ENCODE peak calls at places on chromosome 2, in eight cellular contexts. One of them, this sample, is unnamed.

GRCh38 chr2:151114934-151115333 is 146.7 kb downstream of the RBM43 start:
- DNase-seq in HCEC 1CT: no peak
- DNase-seq in lower lobe of right lung: no peak
- DNase-seq in astrocyte of the hippocampus: no peak
- DNase-seq in stimulated activated CD4-positive, alpha-beta T cell treated with anti-CD3 and anti-CD28 coated beads, Interleukin-15, amount 100 ng/mL, for 1 hour: no peak
- DNase-seq in hippocampal formation: no peak
- DNase-seq in NCI-H2081 treated with DMSO at 0.1 percent for 48 hours: no peak
- DNase-seq in GM10248: no peak
- DNase-seq in this sample: peak; percentile 7

GRCh38 chr2:98550165-98550564 is 58.1 kb downstream of the COA5 start:
- DNase-seq in HCEC 1CT: no peak
- DNase-seq in lower lobe of right lung: no peak
- DNase-seq in astrocyte of the hippocampus: no peak
- DNase-seq in stimulated activated CD4-positive, alpha-beta T cell treated with anti-CD3 and anti-CD28 coated beads, Interleukin-15, amount 100 ng/mL, for 1 hour: no peak
- DNase-seq in hippocampal formation: no peak
- DNase-seq in NCI-H2081 treated with DMSO at 0.1 percent for 48 hours: no peak
- DNase-seq in GM10248: no peak
- DNase-seq in this sample: no peak

GRCh38 chr2:127829845-127830246 is 18.9 kb upstream of the WDR33 start:
- DNase-seq in HCEC 1CT: no peak
- DNase-seq in lower lobe of right lung: no peak
- DNase-seq in astrocyte of the hippocampus: no peak
- DNase-seq in stimulated activated CD4-positive, alpha-beta T cell treated with anti-CD3 and anti-CD28 coated beads, Interleukin-15, amount 100 ng/mL, for 1 hour: no peak
- DNase-seq in hippocampal formation: no peak
- DNase-seq in NCI-H2081 treated with DMSO at 0.1 percent for 48 hours: no peak
- DNase-seq in GM10248: peak; percentile 86
- DNase-seq in this sample: no peak

GRCh38 chr2:54298511-54298910 is 42.5 kb upstream of the TSPYL6 start:
- DNase-seq in HCEC 1CT: no peak
- DNase-seq in lower lobe of right lung: no peak
- DNase-seq in astrocyte of the hippocampus: no peak
- DNase-seq in stimulated activated CD4-positive, alpha-beta T cell treated with anti-CD3 and anti-CD28 coated beads, Interleukin-15, amount 100 ng/mL, for 1 hour: no peak
- DNase-seq in hippocampal formation: no peak
- DNase-seq in NCI-H2081 treated with DMSO at 0.1 percent for 48 hours: no peak
- DNase-seq in GM10248: no peak
- DNase-seq in this sample: no peak

GRCh38 chr2:234716271-234716670 is 219.4 kb upstream of the ARL4C start:
- DNase-seq in HCEC 1CT: no peak
- DNase-seq in lower lobe of right lung: no peak
- DNase-seq in astrocyte of the hippocampus: no peak
- DNase-seq in stimulated activated CD4-positive, alpha-beta T cell treated with anti-CD3 and anti-CD28 coated beads, Interleukin-15, amount 100 ng/mL, for 1 hour: no peak
- DNase-seq in hippocampal formation: no peak
- DNase-seq in NCI-H2081 treated with DMSO at 0.1 percent for 48 hours: no peak
- DNase-seq in GM10248: no peak
- DNase-seq in this sample: no peak

GRCh38 chr2:109269956-109270757 is 141.2 kb downstream of the SH3RF3 start:
- DNase-seq in HCEC 1CT: no peak
- DNase-seq in lower lobe of right lung: no peak
- DNase-seq in astrocyte of the hippocampus: no peak
- DNase-seq in stimulated activated CD4-positive, alpha-beta T cell treated with anti-CD3 and anti-CD28 coated beads, Interleukin-15, amount 100 ng/mL, for 1 hour: no peak
- DNase-seq in hippocampal formation: no peak
- DNase-seq in NCI-H2081 treated with DMSO at 0.1 percent for 48 hours: no peak
- DNase-seq in GM10248: no peak
- DNase-seq in this sample: no peak

GRCh38 chr2:160570386-160570785 is 76.8 kb upstream of the RBMS1 start:
- DNase-seq in HCEC 1CT: no peak
- DNase-seq in lower lobe of right lung: no peak
- DNase-seq in astrocyte of the hippocampus: no peak
- DNase-seq in stimulated activated CD4-positive, alpha-beta T cell treated with anti-CD3 and anti-CD28 coated beads, Interleukin-15, amount 100 ng/mL, for 1 hour: no peak
- DNase-seq in hippocampal formation: no peak
- DNase-seq in NCI-H2081 treated with DMSO at 0.1 percent for 48 hours: no peak
- DNase-seq in GM10248: no peak
- DNase-seq in this sample: no peak

GRCh38 chr2:241190291-241190981 is 2.0 kb downstream of the ANO7 start:
- DNase-seq in HCEC 1CT: no peak
- DNase-seq in lower lobe of right lung: peak; percentile 36
- DNase-seq in astrocyte of the hippocampus: no peak
- DNase-seq in stimulated activated CD4-positive, alpha-beta T cell treated with anti-CD3 and anti-CD28 coated beads, Interleukin-15, amount 100 ng/mL, for 1 hour: no peak
- DNase-seq in hippocampal formation: no peak
- DNase-seq in NCI-H2081 treated with DMSO at 0.1 percent for 48 hours: no peak
- DNase-seq in GM10248: no peak
- DNase-seq in this sample: no peak

GRCh38 chr2:239720411-239721365 is 304.5 kb downstream of the NDUFA10 start:
- DNase-seq in HCEC 1CT: no peak
- DNase-seq in lower lobe of right lung: peak; percentile 35
- DNase-seq in astrocyte of the hippocampus: no peak
- DNase-seq in stimulated activated CD4-positive, alpha-beta T cell treated with anti-CD3 and anti-CD28 coated beads, Interleukin-15, amount 100 ng/mL, for 1 hour: no peak
- DNase-seq in hippocampal formation: no peak
- DNase-seq in NCI-H2081 treated with DMSO at 0.1 percent for 48 hours: no peak
- DNase-seq in GM10248: no peak
- DNase-seq in this sample: no peak

GRCh38 chr2:190023860-190024259 is 38.7 kb downstream of the MSTN start:
- DNase-seq in HCEC 1CT: peak; percentile 36
- DNase-seq in lower lobe of right lung: no peak
- DNase-seq in astrocyte of the hippocampus: peak; percentile 45
- DNase-seq in stimulated activated CD4-positive, alpha-beta T cell treated with anti-CD3 and anti-CD28 coated beads, Interleukin-15, amount 100 ng/mL, for 1 hour: no peak
- DNase-seq in hippocampal formation: no peak
- DNase-seq in NCI-H2081 treated with DMSO at 0.1 percent for 48 hours: peak; percentile 40
- DNase-seq in GM10248: peak; percentile 22
- DNase-seq in this sample: peak; percentile 48

GRCh38 chr2:31877008-31877407 is 133.8 kb downstream of the MEMO1 start:
- DNase-seq in HCEC 1CT: peak; percentile 18
- DNase-seq in lower lobe of right lung: no peak
- DNase-seq in astrocyte of the hippocampus: no peak
- DNase-seq in stimulated activated CD4-positive, alpha-beta T cell treated with anti-CD3 and anti-CD28 coated beads, Interleukin-15, amount 100 ng/mL, for 1 hour: no peak
- DNase-seq in hippocampal formation: no peak
- DNase-seq in NCI-H2081 treated with DMSO at 0.1 percent for 48 hours: no peak
- DNase-seq in GM10248: no peak
- DNase-seq in this sample: no peak

GRCh38 chr2:109410021-109410815 is 203.5 kb downstream of the SEPTIN10 start:
- DNase-seq in HCEC 1CT: no peak
- DNase-seq in lower lobe of right lung: no peak
- DNase-seq in astrocyte of the hippocampus: peak; percentile 40
- DNase-seq in stimulated activated CD4-positive, alpha-beta T cell treated with anti-CD3 and anti-CD28 coated beads, Interleukin-15, amount 100 ng/mL, for 1 hour: no peak
- DNase-seq in hippocampal formation: no peak
- DNase-seq in NCI-H2081 treated with DMSO at 0.1 percent for 48 hours: no peak
- DNase-seq in GM10248: no peak
- DNase-seq in this sample: peak; percentile 5

GRCh38 chr2:44772670-44773378 is 168.7 kb upstream of the SIX3 start:
- DNase-seq in HCEC 1CT: no peak
- DNase-seq in lower lobe of right lung: no peak
- DNase-seq in astrocyte of the hippocampus: no peak
- DNase-seq in stimulated activated CD4-positive, alpha-beta T cell treated with anti-CD3 and anti-CD28 coated beads, Interleukin-15, amount 100 ng/mL, for 1 hour: no peak
- DNase-seq in hippocampal formation: no peak
- DNase-seq in NCI-H2081 treated with DMSO at 0.1 percent for 48 hours: no peak
- DNase-seq in GM10248: no peak
- DNase-seq in this sample: no peak

GRCh38 chr2:226979004-226979403 is 143.2 kb downstream of the RHBDD1 start:
- DNase-seq in HCEC 1CT: no peak
- DNase-seq in lower lobe of right lung: no peak
- DNase-seq in astrocyte of the hippocampus: no peak
- DNase-seq in stimulated activated CD4-positive, alpha-beta T cell treated with anti-CD3 and anti-CD28 coated beads, Interleukin-15, amount 100 ng/mL, for 1 hour: no peak
- DNase-seq in hippocampal formation: peak; percentile 38
- DNase-seq in NCI-H2081 treated with DMSO at 0.1 percent for 48 hours: no peak
- DNase-seq in GM10248: no peak
- DNase-seq in this sample: no peak

GRCh38 chr2:38907743-38908562 is 18.3 kb downstream of the ARHGEF33 start:
- DNase-seq in HCEC 1CT: no peak
- DNase-seq in lower lobe of right lung: no peak
- DNase-seq in astrocyte of the hippocampus: no peak
- DNase-seq in stimulated activated CD4-positive, alpha-beta T cell treated with anti-CD3 and anti-CD28 coated beads, Interleukin-15, amount 100 ng/mL, for 1 hour: no peak
- DNase-seq in hippocampal formation: no peak
- DNase-seq in NCI-H2081 treated with DMSO at 0.1 percent for 48 hours: no peak
- DNase-seq in GM10248: peak; percentile 52
- DNase-seq in this sample: no peak

GRCh38 chr2:2848621-2849443 is 517.8 kb upstream of the MYT1L start:
- DNase-seq in HCEC 1CT: no peak
- DNase-seq in lower lobe of right lung: no peak
- DNase-seq in astrocyte of the hippocampus: no peak
- DNase-seq in stimulated activated CD4-positive, alpha-beta T cell treated with anti-CD3 and anti-CD28 coated beads, Interleukin-15, amount 100 ng/mL, for 1 hour: no peak
- DNase-seq in hippocampal formation: peak; percentile 13
- DNase-seq in NCI-H2081 treated with DMSO at 0.1 percent for 48 hours: no peak
- DNase-seq in GM10248: no peak
- DNase-seq in this sample: no peak

GRCh38 chr2:108399479-108399878 is 21.7 kb downstream of the SULT1C4 start:
- DNase-seq in HCEC 1CT: no peak
- DNase-seq in lower lobe of right lung: no peak
- DNase-seq in astrocyte of the hippocampus: no peak
- DNase-seq in stimulated activated CD4-positive, alpha-beta T cell treated with anti-CD3 and anti-CD28 coated beads, Interleukin-15, amount 100 ng/mL, for 1 hour: no peak
- DNase-seq in hippocampal formation: no peak
- DNase-seq in NCI-H2081 treated with DMSO at 0.1 percent for 48 hours: no peak
- DNase-seq in GM10248: no peak
- DNase-seq in this sample: no peak

GRCh38 chr2:156476516-156477206 is 40.5 kb downstream of the GPD2 start:
- DNase-seq in HCEC 1CT: peak; percentile 75
- DNase-seq in lower lobe of right lung: no peak
- DNase-seq in astrocyte of the hippocampus: peak; percentile 90
- DNase-seq in stimulated activated CD4-positive, alpha-beta T cell treated with anti-CD3 and anti-CD28 coated beads, Interleukin-15, amount 100 ng/mL, for 1 hour: no peak
- DNase-seq in hippocampal formation: no peak
- DNase-seq in NCI-H2081 treated with DMSO at 0.1 percent for 48 hours: no peak
- DNase-seq in GM10248: peak; percentile 41
- DNase-seq in this sample: peak; percentile 81

GRCh38 chr2:62870966-62871365 is 165.5 kb downstream of the EHBP1 start:
- DNase-seq in HCEC 1CT: no peak
- DNase-seq in lower lobe of right lung: no peak
- DNase-seq in astrocyte of the hippocampus: no peak
- DNase-seq in stimulated activated CD4-positive, alpha-beta T cell treated with anti-CD3 and anti-CD28 coated beads, Interleukin-15, amount 100 ng/mL, for 1 hour: no peak
- DNase-seq in hippocampal formation: no peak
- DNase-seq in NCI-H2081 treated with DMSO at 0.1 percent for 48 hours: no peak
- DNase-seq in GM10248: no peak
- DNase-seq in this sample: no peak

GRCh38 chr2:240155080-240156025 is 14.9 kb upstream of the OTOS start:
- DNase-seq in HCEC 1CT: no peak
- DNase-seq in lower lobe of right lung: no peak
- DNase-seq in astrocyte of the hippocampus: peak; percentile 29
- DNase-seq in stimulated activated CD4-positive, alpha-beta T cell treated with anti-CD3 and anti-CD28 coated beads, Interleukin-15, amount 100 ng/mL, for 1 hour: no peak
- DNase-seq in hippocampal formation: peak; percentile 43
- DNase-seq in NCI-H2081 treated with DMSO at 0.1 percent for 48 hours: no peak
- DNase-seq in GM10248: no peak
- DNase-seq in this sample: no peak

GRCh38 chr2:166180951-166181812 is 53.4 kb upstream of the SCN1A start:
- DNase-seq in HCEC 1CT: peak; percentile 48
- DNase-seq in lower lobe of right lung: peak; percentile 50
- DNase-seq in astrocyte of the hippocampus: peak; percentile 76
- DNase-seq in stimulated activated CD4-positive, alpha-beta T cell treated with anti-CD3 and anti-CD28 coated beads, Interleukin-15, amount 100 ng/mL, for 1 hour: no peak
- DNase-seq in hippocampal formation: peak; percentile 9
- DNase-seq in NCI-H2081 treated with DMSO at 0.1 percent for 48 hours: no peak
- DNase-seq in GM10248: peak; percentile 44
- DNase-seq in this sample: peak; percentile 61

GRCh38 chr2:233171344-233171743 is 80.1 kb upstream of the ATG16L1 start:
- DNase-seq in HCEC 1CT: no peak
- DNase-seq in lower lobe of right lung: no peak
- DNase-seq in astrocyte of the hippocampus: no peak
- DNase-seq in stimulated activated CD4-positive, alpha-beta T cell treated with anti-CD3 and anti-CD28 coated beads, Interleukin-15, amount 100 ng/mL, for 1 hour: no peak
- DNase-seq in hippocampal formation: no peak
- DNase-seq in NCI-H2081 treated with DMSO at 0.1 percent for 48 hours: no peak
- DNase-seq in GM10248: no peak
- DNase-seq in this sample: no peak

GRCh38 chr2:232761301-232761907 is 15.0 kb downstream of the KCNJ13 start:
- DNase-seq in HCEC 1CT: peak; percentile 26
- DNase-seq in lower lobe of right lung: no peak
- DNase-seq in astrocyte of the hippocampus: peak; percentile 65
- DNase-seq in stimulated activated CD4-positive, alpha-beta T cell treated with anti-CD3 and anti-CD28 coated beads, Interleukin-15, amount 100 ng/mL, for 1 hour: no peak
- DNase-seq in hippocampal formation: no peak
- DNase-seq in NCI-H2081 treated with DMSO at 0.1 percent for 48 hours: peak; percentile 9
- DNase-seq in GM10248: peak; percentile 34
- DNase-seq in this sample: peak; percentile 54

GRCh38 chr2:12685145-12685544 is 31.6 kb upstream of the TRIB2 start:
- DNase-seq in HCEC 1CT: no peak
- DNase-seq in lower lobe of right lung: no peak
- DNase-seq in astrocyte of the hippocampus: peak; percentile 48
- DNase-seq in stimulated activated CD4-positive, alpha-beta T cell treated with anti-CD3 and anti-CD28 coated beads, Interleukin-15, amount 100 ng/mL, for 1 hour: no peak
- DNase-seq in hippocampal formation: no peak
- DNase-seq in NCI-H2081 treated with DMSO at 0.1 percent for 48 hours: no peak
- DNase-seq in GM10248: no peak
- DNase-seq in this sample: no peak

GRCh38 chr2:100731535-100731981 is 88.4 kb upstream of the NPAS2 start:
- DNase-seq in HCEC 1CT: peak; percentile 90
- DNase-seq in lower lobe of right lung: no peak
- DNase-seq in astrocyte of the hippocampus: no peak
- DNase-seq in stimulated activated CD4-positive, alpha-beta T cell treated with anti-CD3 and anti-CD28 coated beads, Interleukin-15, amount 100 ng/mL, for 1 hour: no peak
- DNase-seq in hippocampal formation: no peak
- DNase-seq in NCI-H2081 treated with DMSO at 0.1 percent for 48 hours: no peak
- DNase-seq in GM10248: no peak
- DNase-seq in this sample: peak; percentile 51

GRCh38 chr2:149562304-149562703 is 25.3 kb downstream of the MMADHC start:
- DNase-seq in HCEC 1CT: no peak
- DNase-seq in lower lobe of right lung: no peak
- DNase-seq in astrocyte of the hippocampus: peak; percentile 63
- DNase-seq in stimulated activated CD4-positive, alpha-beta T cell treated with anti-CD3 and anti-CD28 coated beads, Interleukin-15, amount 100 ng/mL, for 1 hour: no peak
- DNase-seq in hippocampal formation: no peak
- DNase-seq in NCI-H2081 treated with DMSO at 0.1 percent for 48 hours: no peak
- DNase-seq in GM10248: no peak
- DNase-seq in this sample: peak; percentile 56

GRCh38 chr2:5440147-5440546 is 252.0 kb upstream of the SOX11 start:
- DNase-seq in HCEC 1CT: no peak
- DNase-seq in lower lobe of right lung: no peak
- DNase-seq in astrocyte of the hippocampus: no peak
- DNase-seq in stimulated activated CD4-positive, alpha-beta T cell treated with anti-CD3 and anti-CD28 coated beads, Interleukin-15, amount 100 ng/mL, for 1 hour: no peak
- DNase-seq in hippocampal formation: no peak
- DNase-seq in NCI-H2081 treated with DMSO at 0.1 percent for 48 hours: no peak
- DNase-seq in GM10248: no peak
- DNase-seq in this sample: no peak

GRCh38 chr2:48145845-48146452 is 239.7 kb upstream of the FBXO11 start:
- DNase-seq in HCEC 1CT: no peak
- DNase-seq in lower lobe of right lung: no peak
- DNase-seq in astrocyte of the hippocampus: peak; percentile 21
- DNase-seq in stimulated activated CD4-positive, alpha-beta T cell treated with anti-CD3 and anti-CD28 coated beads, Interleukin-15, amount 100 ng/mL, for 1 hour: no peak
- DNase-seq in hippocampal formation: no peak
- DNase-seq in NCI-H2081 treated with DMSO at 0.1 percent for 48 hours: no peak
- DNase-seq in GM10248: no peak
- DNase-seq in this sample: no peak

GRCh38 chr2:237939251-237939650 is 27.6 kb upstream of the UBE2F start:
- DNase-seq in HCEC 1CT: peak; percentile 42
- DNase-seq in lower lobe of right lung: no peak
- DNase-seq in astrocyte of the hippocampus: no peak
- DNase-seq in stimulated activated CD4-positive, alpha-beta T cell treated with anti-CD3 and anti-CD28 coated beads, Interleukin-15, amount 100 ng/mL, for 1 hour: no peak
- DNase-seq in hippocampal formation: no peak
- DNase-seq in NCI-H2081 treated with DMSO at 0.1 percent for 48 hours: peak; percentile 30
- DNase-seq in GM10248: no peak
- DNase-seq in this sample: no peak

GRCh38 chr2:165793779-165794519 is at the start of gene GALNT3:
- DNase-seq in HCEC 1CT: no peak
- DNase-seq in lower lobe of right lung: peak; percentile 94
- DNase-seq in astrocyte of the hippocampus: peak; percentile 52
- DNase-seq in stimulated activated CD4-positive, alpha-beta T cell treated with anti-CD3 and anti-CD28 coated beads, Interleukin-15, amount 100 ng/mL, for 1 hour: peak; percentile 2
- DNase-seq in hippocampal formation: no peak
- DNase-seq in NCI-H2081 treated with DMSO at 0.1 percent for 48 hours: peak; percentile 87
- DNase-seq in GM10248: peak; percentile 40
- DNase-seq in this sample: no peak

GRCh38 chr2:70111752-70112591 is 24.7 kb downstream of the PCBP1 start:
- DNase-seq in HCEC 1CT: peak; percentile 21
- DNase-seq in lower lobe of right lung: no peak
- DNase-seq in astrocyte of the hippocampus: peak; percentile 77
- DNase-seq in stimulated activated CD4-positive, alpha-beta T cell treated with anti-CD3 and anti-CD28 coated beads, Interleukin-15, amount 100 ng/mL, for 1 hour: no peak
- DNase-seq in hippocampal formation: no peak
- DNase-seq in NCI-H2081 treated with DMSO at 0.1 percent for 48 hours: no peak
- DNase-seq in GM10248: no peak
- DNase-seq in this sample: peak; percentile 52

GRCh38 chr2:46188041-46188715 is 109.0 kb upstream of the EPAS1 start:
- DNase-seq in HCEC 1CT: no peak
- DNase-seq in lower lobe of right lung: no peak
- DNase-seq in astrocyte of the hippocampus: no peak
- DNase-seq in stimulated activated CD4-positive, alpha-beta T cell treated with anti-CD3 and anti-CD28 coated beads, Interleukin-15, amount 100 ng/mL, for 1 hour: no peak
- DNase-seq in hippocampal formation: peak; percentile 5
- DNase-seq in NCI-H2081 treated with DMSO at 0.1 percent for 48 hours: no peak
- DNase-seq in GM10248: no peak
- DNase-seq in this sample: no peak